ENCODE peak calls at places on chromosomes 11 and 22, in five cellular contexts. I, L, Y, C and D are unnamed samples.
A peak's percentile ranks its signal among the peaks of the same experiment; 100 is the strongest.

GRCh38 chr11:73330569-73331093 is 22.6 kb downstream of the ARHGEF17 start:
- DNase-seq in C (no peak), L (no peak), Y (peak; percentile 65), I (peak; percentile 61), D (no peak)

GRCh38 chr11:40280161-40281054 is 1179.0 kb downstream of the LRRC4C start:
- DNase-seq in C (no peak), L (no peak), I (no peak), Y (peak; percentile 18), D (no peak)

GRCh38 chr11:19846654-19847330 is 134.2 kb downstream of the NAV2 start:
- DNase-seq in I (peak; percentile 30), Y (peak; percentile 27), C (no peak), L (no peak), D (no peak)

GRCh38 chr22:17867160-17867785 is 93.0 kb upstream of the BID start:
- DNase-seq in L (no peak), Y (no peak), I (no peak), C (no peak), D (no peak)

GRCh38 chr11:91871791-91872190 is 352.8 kb upstream of the FAT3 start:
- DNase-seq in I (no peak), Y (no peak), C (no peak), L (no peak), D (no peak)

GRCh38 chr11:17923213-17923612 is 89.6 kb downstream of the SERGEF start:
- DNase-seq in I (no peak), L (no peak), Y (no peak), C (no peak), D (no peak)

GRCh38 chr11:67436459-67437081 is 912 bp downstream of the PTPRCAP start:
- DNase-seq in Y (peak; percentile 86), C (peak; percentile 29), L (no peak), I (no peak), D (peak; percentile 48)

GRCh38 chr22:47850644-47851151 is 1088.2 kb downstream of the TBC1D22A start:
- DNase-seq in L (no peak), I (no peak), C (no peak), Y (no peak), D (no peak)

GRCh38 chr11:3102641-3102921 is 45.4 kb upstream of the CARS1 start:
- DNase-seq in Y (no peak), C (no peak), L (no peak), I (no peak), D (no peak)

GRCh38 chr11:88521354-88522310 is 184.1 kb upstream of the CTSC start:
- DNase-seq in I (peak; percentile 34), C (no peak), Y (peak; percentile 31), L (no peak), D (no peak)

GRCh38 chr11:36890280-36890679 is 292.2 kb upstream of the RAG2 start:
- DNase-seq in Y (no peak), L (no peak), I (no peak), C (no peak), D (no peak)

GRCh38 chr11:60098508-60098907 is 10.0 kb downstream of the MS4A2 start:
- DNase-seq in C (no peak), Y (no peak), L (no peak), I (no peak), D (no peak)

GRCh38 chr22:26763633-26764295 is 106.4 kb downstream of the MIAT start:
- DNase-seq in Y (no peak), C (no peak), L (no peak), I (peak; percentile 45), D (no peak)

GRCh38 chr11:115333951-115334350 is 170.3 kb downstream of the CADM1 start:
- DNase-seq in L (no peak), Y (no peak), I (no peak), C (no peak), D (no peak)

GRCh38 chr22:17271711-17272451 is 52.6 kb upstream of the ADA2 start:
- DNase-seq in L (no peak), I (no peak), C (no peak), Y (no peak), D (no peak)

GRCh38 chr11:129249351-129249750 is 57.2 kb upstream of the ARHGAP32 start:
- DNase-seq in Y (no peak), C (no peak), I (peak; percentile 87), L (no peak), D (no peak)

GRCh38 chr22:29041408-29041807 is 20.2 kb downstream of the C22orf31 start:
- DNase-seq in I (peak; percentile 82), L (no peak), Y (no peak), C (no peak), D (no peak)

GRCh38 chr11:3123761-3124733 is 41.1 kb downstream of the OSBPL5 start:
- DNase-seq in C (no peak), L (peak; percentile 81), I (peak; percentile 97), Y (no peak), D (no peak)

GRCh38 chr11:134406264-134407185 is 5.5 kb downstream of the B3GAT1 start:
- DNase-seq in Y (no peak), L (no peak), C (no peak), I (no peak), D (no peak)

GRCh38 chr11:60265373-60266214 is 14.9 kb upstream of the MS4A4A start:
- DNase-seq in I (peak; percentile 7), Y (peak; percentile 68), C (no peak), L (no peak), D (no peak)

GRCh38 chr11:77069969-77070582 is 3.3 kb downstream of the CAPN5 start:
- DNase-seq in L (peak; percentile 43), I (no peak), C (no peak), Y (no peak), D (no peak)

GRCh38 chr22:31286360-31287255 is 5.7 kb downstream of the PIK3IP1 start:
- DNase-seq in L (no peak), Y (no peak), I (no peak), C (no peak), D (peak; percentile 50)

GRCh38 chr22:44786610-44787009 is 34.2 kb downstream of the ARHGAP8 start:
- DNase-seq in Y (no peak), L (no peak), C (no peak), I (no peak), D (no peak)

GRCh38 chr11:131924001-131924400 is 553.6 kb downstream of the NTM start:
- DNase-seq in Y (no peak), C (no peak), L (no peak), I (peak; percentile 36), D (no peak)

GRCh38 chr11:94504689-94505293 is 7.5 kb upstream of the C11orf97 start:
- DNase-seq in L (no peak), I (peak; percentile 68), Y (peak; percentile 74), C (no peak), D (no peak)

GRCh38 chr11:125070699-125071254 is 7.7 kb downstream of the SLC37A2 start:
- DNase-seq in C (no peak), I (peak; percentile 64), Y (no peak), L (no peak), D (no peak)

GRCh38 chr22:24848559-24849168 is 42.7 kb downstream of the SGSM1 start:
- DNase-seq in Y (no peak), I (no peak), C (no peak), L (no peak), D (no peak)

GRCh38 chr11:36425593-36426206 is 84.4 kb downstream of the TRAF6 start:
- DNase-seq in C (no peak), Y (no peak), L (no peak), I (peak; percentile 52), D (no peak)

GRCh38 chr22:30400159-30400558 is 3.3 kb downstream of the SEC14L2 start:
- DNase-seq in L (no peak), I (no peak), Y (no peak), C (no peak), D (no peak)

GRCh38 chr22:49538006-49538405 is 289.7 kb downstream of the BRD1 start:
- DNase-seq in I (no peak), Y (no peak), C (no peak), L (no peak), D (no peak)

GRCh38 chr11:17394743-17395390 is 6.4 kb upstream of the KCNJ11 start:
- DNase-seq in Y (no peak), C (no peak), L (no peak), I (no peak), D (no peak)

GRCh38 chr11:76707293-76707825 is 36.8 kb upstream of the LRRC32 start:
- DNase-seq in I (no peak), L (no peak), C (no peak), Y (no peak), D (no peak)

GRCh38 chr11:76615950-76616349 is 54.6 kb downstream of the LRRC32 start:
- DNase-seq in I (peak; percentile 38), Y (no peak), C (no peak), L (no peak), D (no peak)

GRCh38 chr22:46866591-46866990 is 104.1 kb downstream of the TBC1D22A start:
- DNase-seq in L (no peak), C (no peak), I (peak; percentile 92), Y (peak; percentile 26), D (no peak)

GRCh38 chr11:1671658-1672057 is 25.3 kb upstream of the KRTAP5-6 start:
- DNase-seq in I (no peak), L (no peak), C (no peak), Y (no peak), D (no peak)
- H3K27me3 ChIP-seq in I (peaks cover 60% of the 10 kb centered on the region), L (no peaks in the 10 kb centered on the region), C (no peaks in the 10 kb centered on the region), Y (no peaks in the 10 kb centered on the region), D (no peaks in the 10 kb centered on the region)

DNA sequence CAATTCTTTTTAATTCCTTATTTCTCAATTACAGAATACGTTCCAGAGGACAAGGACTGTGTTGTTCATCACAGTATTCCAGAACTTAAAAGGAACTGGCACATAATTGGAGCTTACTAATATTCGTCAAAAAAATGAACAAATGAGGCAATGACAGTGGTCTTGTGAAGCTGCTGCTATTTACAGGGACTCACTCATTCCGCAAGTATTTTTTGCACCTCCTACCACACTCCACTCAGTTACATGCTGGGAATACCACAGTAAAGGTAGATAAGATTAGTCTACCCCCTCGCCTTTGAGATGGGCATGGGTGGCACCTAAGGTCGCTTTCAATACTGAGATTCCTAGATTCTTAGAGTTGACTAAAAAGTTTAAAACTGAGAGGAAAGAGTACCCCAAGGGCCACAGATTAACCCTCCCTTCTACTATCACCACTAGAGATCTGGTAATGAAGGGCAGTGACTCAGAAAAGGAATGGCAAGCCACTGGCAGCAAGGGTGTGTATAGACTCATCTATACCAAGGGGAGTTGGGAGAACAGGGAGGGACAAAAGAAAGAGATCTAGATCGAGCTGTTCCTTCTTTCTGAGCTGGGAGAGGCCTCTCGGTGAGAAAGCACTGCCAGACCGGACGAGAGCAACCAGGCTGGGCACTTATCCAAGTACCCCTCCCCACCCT is 85.0 kb downstream of the RPL27A start:
- DNase-seq in C (no peak), L (no peak), I (no peak), Y (no peak), D (no peak)
- H3K4me1 ChIP-seq in C (no peaks in the 10 kb centered on the region), L (no peaks in the 10 kb centered on the region), I (peaks cover 40% of the 10 kb centered on the region), Y (peaks cover 21% of the 10 kb centered on the region), D (no peaks in the 10 kb centered on the region)

GRCh38 chr22:19440411-19441195 is 6.9 kb downstream of the C22orf39 start:
- DNase-seq in I (no peak), Y (no peak), L (no peak), C (no peak), D (no peak)

GRCh38 chr22:19434829-19435580 is 2.7 kb downstream of the MRPL40 start:
- DNase-seq in Y (no peak), L (no peak), I (no peak), C (no peak), D (no peak)

GRCh38 chr22:19443544-19444211 is 3.8 kb downstream of the C22orf39 start:
- DNase-seq in Y (no peak), L (no peak), I (no peak), C (no peak), D (no peak)

GRCh38 chr22:19442166-19442565 is 5.3 kb downstream of the C22orf39 start:
- DNase-seq in Y (no peak), L (no peak), C (no peak), I (no peak), D (no peak)

GRCh38 chr22:19438286-19438685 is 5.9 kb downstream of the MRPL40 start:
- DNase-seq in Y (no peak), L (no peak), I (no peak), C (no peak), D (no peak)
- H3K4me3 ChIP-seq in Y (no peak overlapping the region), L (no peak overlapping the region), I (no peak overlapping the region), C (no peak overlapping the region), D (no peak overlapping the region)

GRCh38 chr11:61572913-61573312 is 8.0 kb downstream of the SYT7 start:
- DNase-seq in Y (no peak), I (no peak), L (no peak), C (no peak), D (no peak)
- H3K27me3 ChIP-seq in Y (peaks cover 8% of the 10 kb centered on the region), I (peaks cover 77% of the 10 kb centered on the region), L (no peaks in the 10 kb centered on the region), C (no peaks in the 10 kb centered on the region), D (peaks cover 3% of the 10 kb centered on the region)